ENCODE peak calls at places on chromosome 20, in four cellular contexts. C, B, N and D are unnamed samples. For H3K4me1, the result is how much of the 10 kb centered on the place peaks cover.

GRCh38 chr20:14069796-14070195 is 74.5 kb downstream of the MACROD2 start:
- DNase-seq in C (no peak), B (no peak), N (no peak), D (no peak)

GRCh38 chr20:361562-361961 is 14.7 kb downstream of the NRSN2 start:
- DNase-seq in C (no peak), B (no peak), N (no peak), D (no peak)

GRCh38 chr20:36153754-36154695 is 515 bp upstream of the EPB41L1 start:
- DNase-seq in C (peak), B (peak), N (peak), D (peak)

GRCh38 chr20:25421107-25421506 is 13.6 kb downstream of the GINS1 start:
- DNase-seq in C (no peak), B (no peak), N (no peak), D (no peak)

GRCh38 chr20:23752481-23753193 is 1.9 kb upstream of the CST1 start:
- DNase-seq in C (no peak), B (no peak), N (no peak), D (no peak)

GRCh38 chr20:3697588-3698235 is 14.7 kb downstream of the SIGLEC1 start:
- DNase-seq in C (no peak), B (no peak), N (no peak), D (no peak)

GRCh38 chr20:62962891-62963613 is 10.5 kb downstream of the SLC17A9 start:
- DNase-seq in C (no peak), B (no peak), N (no peak), D (no peak)

GRCh38 chr20:62396367-62397239 is 9.7 kb downstream of the RPS21 start:
- DNase-seq in C (no peak), B (no peak), N (no peak), D (no peak)

GRCh38 chr20:38441916-38442315 is 6.8 kb upstream of the SNHG17 start:
- DNase-seq in C (no peak), B (no peak), N (peak), D (no peak)

GRCh38 chr20:32749914-32750637 is 6.8 kb upstream of the COMMD7 start:
- DNase-seq in C (no peak), B (no peak), N (no peak), D (no peak)
- H3K4me3 ChIP-seq in C (no peak), B (no peak), N (no peak), D (no peak)

GRCh38 chr20:59836768-59837167 is 96.7 kb downstream of the SYCP2 start:
- DNase-seq in C (no peak), B (no peak), N (no peak), D (no peak)
- H3K4me1 ChIP-seq in C (half or more), B (under half), N (under half), D (under half)

DNA sequence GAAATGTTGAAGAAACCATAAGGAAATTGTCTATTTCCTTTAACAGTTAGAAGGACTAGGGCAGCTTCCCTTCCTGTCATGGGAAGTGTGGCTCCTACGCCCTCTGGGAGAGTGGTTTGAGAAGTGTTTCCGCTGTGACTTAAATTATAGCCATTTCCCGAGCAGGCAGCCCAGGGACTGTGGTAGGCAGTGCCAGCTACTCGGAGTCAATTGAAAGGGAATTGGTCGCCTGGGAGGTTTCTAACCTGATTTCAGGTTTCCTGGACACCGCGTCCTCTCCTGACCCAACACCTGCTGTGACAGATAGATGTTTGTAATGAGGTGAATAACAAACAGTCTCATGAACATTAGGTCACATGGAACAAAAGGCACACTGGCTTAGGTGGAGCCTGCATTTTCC is 256.1 kb upstream of the PLCB4 start:
- DNase-seq in C (peak), B (no peak), N (no peak), D (no peak)
- H3K4me3 ChIP-seq in C (no peak), B (no peak), N (no peak), D (no peak)

GRCh38 chr20:56417911-56418310 is 5.9 kb downstream of the CASS4 start:
- DNase-seq in C (no peak), B (no peak), N (no peak), D (no peak)
- H3K4me1 ChIP-seq in C (under half), B (under half), N (under half), D (under half)

GRCh38 chr20:32823737-32824588 is 4.2 kb downstream of the MAPRE1 start:
- DNase-seq in C (no peak), B (no peak), N (peak), D (no peak)

GRCh38 chr20:32820000-32820697 is 395 bp downstream of the MAPRE1 start:
- DNase-seq in C (peak), B (no peak), N (peak), D (peak)

GRCh38 chr20:32820698-32821378 is 1.1 kb downstream of the MAPRE1 start:
- DNase-seq in C (no peak), B (no peak), N (peak), D (no peak)

GRCh38 chr20:32823078-32823477 is 3.3 kb downstream of the MAPRE1 start:
- DNase-seq in C (no peak), B (no peak), N (no peak), D (no peak)

GRCh38 chr20:32822189-32822588 is 2.4 kb downstream of the MAPRE1 start:
- DNase-seq in C (no peak), B (no peak), N (peak), D (no peak)
- H3K4me3 ChIP-seq in C (no peak), B (no peak), N (no peak), D (no peak)